ENCODE peak calls at places on chromosome 15, in five cellular contexts. E is stimulated activated naive CD8-positive, alpha-beta T cell treated with anti-CD3 and anti-CD28 coated beads, Interleukin-15, Interleukin-2, amounts not matched to agents 100 U/mL and 50 U/mL, for 24 hours; K is NCI-H1694 treated with DMSO at 0.1 percent for 48 hours; S is GM13976; V is HEK293T. P is an unnamed sample.

GRCh38 chr15:43769584-43770228 is 7.1 kb downstream of the ELL3 start:
- DNase-seq in E (peak; percentile 74), K (peak; percentile 41), S (peak; percentile 59), V (peak; percentile 32), P (peak; percentile 72)

GRCh38 chr15:79185199-79185598 is 94.6 kb upstream of the RASGRF1 start:
- DNase-seq in E (peak; percentile 45), K (no peak), S (peak; percentile 44), V (peak; percentile 63), P (peak; percentile 35)

GRCh38 chr15:92097473-92098178 is 244.1 kb downstream of the SLCO3A1 start:
- DNase-seq in E (peak; percentile 43), K (peak; percentile 61), S (peak; percentile 72), V (peak; percentile 67), P (peak; percentile 73)

GRCh38 chr15:67744331-67745058 is 80.8 kb upstream of the SKOR1 start:
- DNase-seq in E (no peak), K (no peak), S (no peak), V (no peak), P (no peak)

GRCh38 chr15:59244337-59244736 is 37.7 kb downstream of the LDHAL6B start:
- DNase-seq in E (no peak), K (no peak), S (peak; percentile 60), V (no peak), P (no peak)

GRCh38 chr15:42143866-42144625 is 12.4 kb downstream of the PLA2G4F start:
- DNase-seq in E (no peak), K (no peak), S (no peak), V (no peak), P (no peak)

GRCh38 chr15:99305761-99306505 is 54.7 kb downstream of the LRRC28 start:
- DNase-seq in E (no peak), K (peak; percentile 12), S (no peak), V (peak; percentile 60), P (no peak)

GRCh38 chr15:35444557-35445204 is 101.3 kb downstream of the DPH6 start:
- DNase-seq in E (no peak), K (peak; percentile 21), S (peak; percentile 42), V (peak; percentile 19), P (peak; percentile 15)

GRCh38 chr15:92951800-92952199 is 51.7 kb downstream of the CHD2 start:
- DNase-seq in E (no peak), K (no peak), S (no peak), V (no peak), P (no peak)

GRCh38 chr15:69623521-69624513 is 171.2 kb downstream of the RPLP1 start:
- DNase-seq in E (no peak), K (no peak), S (no peak), V (no peak), P (no peak)

GRCh38 chr15:25169318-25169717 is 214.5 kb downstream of the SNRPN start:
- DNase-seq in E (no peak), K (no peak), S (no peak), V (no peak), P (peak; percentile 2)

GRCh38 chr15:65132841-65133549 is 613 bp downstream of the PDCD7 start:
- DNase-seq in E (peak; percentile 34), K (no peak), S (peak; percentile 75), V (peak; percentile 32), P (peak; percentile 74)

GRCh38 chr15:73936181-73936580 is 9.9 kb downstream of the LOXL1 start:
- DNase-seq in E (no peak), K (no peak), S (no peak), V (no peak), P (no peak)

GRCh38 chr15:57235865-57236264 is 140.4 kb upstream of the CGNL1 start:
- DNase-seq in E (no peak), K (peak; percentile 80), S (no peak), V (peak; percentile 31), P (no peak)